ENCODE peak calls at places on chromosomes 11 and 22, in four cellular contexts. Z is mucosa of gallbladder, X is NCI-H460, Q is fibroblast of villous mesenchyme. W is an unnamed sample.

GRCh38 chr11:126282742-126283591 is at the start of gene TIRAP:
- DNase-seq in Z (peak; percentile 55), Q (peak; percentile 52), X (no peak), W (no peak)

GRCh38 chr11:124618863-124619262 is 3.8 kb upstream of the TBRG1 start:
- DNase-seq in X (no peak), Q (no peak), Z (no peak), W (no peak)

GRCh38 chr22:50118129-50118528 is 28.3 kb downstream of the MOV10L1 start:
- DNase-seq in Q (no peak), Z (no peak), X (no peak), W (no peak)

GRCh38 chr22:43293661-43294392 is 49.3 kb downstream of the SCUBE1 start:
- DNase-seq in X (peak; percentile 43), Q (peak; percentile 98), Z (peak; percentile 91), W (no peak)

GRCh38 chr11:18775492-18776292 is 15.9 kb downstream of the PTPN5 start:
- DNase-seq in X (peak; percentile 52), Q (peak; percentile 37), Z (peak; percentile 67), W (no peak)

GRCh38 chr11:62542111-62542745 is 4.4 kb downstream of the AHNAK start:
- DNase-seq in X (no peak), Z (peak; percentile 39), Q (no peak), W (no peak)

GRCh38 chr22:28418063-28418462 is 261.6 kb downstream of the TTC28 start:
- DNase-seq in Q (no peak), Z (no peak), X (no peak), W (peak; percentile 73)

GRCh38 chr11:61023086-61024035 is 51.9 kb downstream of the CD6 start:
- DNase-seq in Q (no peak), X (no peak), Z (no peak), W (no peak)

GRCh38 chr11:106961518-106961917 is 56.8 kb downstream of the GUCY1A2 start:
- DNase-seq in Z (no peak), X (peak; percentile 78), Q (peak; percentile 76), W (peak; percentile 58)

GRCh38 chr11:128422576-128423370 is 164.6 kb downstream of the ETS1 start:
- DNase-seq in Z (peak; percentile 17), X (no peak), Q (no peak), W (no peak)

W was measured in SK-N-MC.